ENCODE peak calls at places on chromosomes 4 and X, in nine cellular contexts. D, I, P, H, R, G, J, E and N are unnamed samples.

GRCh38 chr4:156242390-156242789 is 288.7 kb upstream of the CTSO start:
- DNase-seq in G (no peak), I (no peak), R (no peak), P (no peak), H (no peak), D (peak; percentile 55), J (no peak), E (no peak), N (no peak)

GRCh38 chr4:173138636-173139035 is 30.0 kb upstream of the GALNT7 start:
- DNase-seq in P (no peak), J (no peak), G (no peak), I (no peak), E (no peak), H (no peak), R (no peak), D (no peak), N (no peak)

GRCh38 chr4:25029479-25030282 is 1.1 kb downstream of the LGI2 start:
- DNase-seq in R (no peak), H (no peak), P (no peak), D (no peak), E (no peak), I (no peak), J (no peak), G (no peak), N (no peak)

GRCh38 chr4:88320780-88321373 is 36.5 kb upstream of the PPM1K start:
- DNase-seq in J (no peak), I (peak; percentile 49), H (peak; percentile 85), G (peak; percentile 51), R (peak; percentile 71), E (peak; percentile 31), D (peak; percentile 58), P (peak; percentile 1), N (no peak)

GRCh38 chrX:48492293-48492910 is 16.4 kb upstream of the PORCN start:
- DNase-seq in D (no peak), J (no peak), I (peak; percentile 66), G (no peak), H (no peak), P (no peak), E (no peak), R (peak; percentile 60), N (peak; percentile 27)

GRCh38 chrX:53156207-53156596 is 62.3 kb downstream of the KANTR start:
- DNase-seq in E (no peak), I (no peak), D (no peak), H (no peak), P (no peak), J (no peak), R (no peak), G (no peak), N (no peak)

GRCh38 chr4:11471613-11472012 is 42.9 kb upstream of the HS3ST1 start:
- DNase-seq in R (no peak), P (no peak), J (peak; percentile 68), G (no peak), D (no peak), E (no peak), I (no peak), H (peak; percentile 91), N (no peak)

GRCh38 chr4:108155373-108155772 is 13.4 kb downstream of the LEF1 start:
- DNase-seq in E (no peak), I (peak; percentile 44), H (peak; percentile 51), J (no peak), G (no peak), P (peak; percentile 32), D (peak; percentile 18), R (peak; percentile 80), N (no peak)

GRCh38 chr4:142845293-142846070 is 619 bp downstream of the INPP4B start:
- DNase-seq in H (no peak), D (no peak), P (no peak), I (peak; percentile 19), E (peak; percentile 36), J (peak; percentile 62), R (no peak), G (peak; percentile 47), N (peak; percentile 16)

GRCh38 chr4:66097271-66097670 is 427.0 kb upstream of the EPHA5 start:
- DNase-seq in G (no peak), E (no peak), H (no peak), D (no peak), P (no peak), R (no peak), J (no peak), I (no peak), N (no peak)

GRCh38 chrX:38519651-38520050 is 41.7 kb upstream of the TSPAN7 start:
- DNase-seq in E (no peak), P (no peak), I (no peak), R (no peak), H (no peak), D (no peak), J (no peak), G (no peak), N (no peak)

GRCh38 chrX:39764441-39764914 is 333.3 kb downstream of the BCOR start:
- DNase-seq in P (no peak), G (no peak), I (peak; percentile 19), R (peak; percentile 14), E (no peak), H (no peak), J (peak; percentile 22), D (peak; percentile 20), N (no peak)

GRCh38 chrX:31572396-31572795 is 500.6 kb upstream of the FTHL17 start:
- DNase-seq in I (no peak), P (no peak), E (peak; percentile 14), D (peak; percentile 43), R (no peak), H (no peak), G (no peak), J (no peak), N (no peak)

GRCh38 chrX:13076176-13076956 is 31.9 kb upstream of the FAM9C start:
- DNase-seq in J (no peak), R (no peak), G (no peak), P (no peak), D (peak; percentile 51), E (no peak), H (peak; percentile 52), I (peak; percentile 29), N (no peak)
- H3K4me1 ChIP-seq in J (no peaks in the 10 kb centered on the region), R (peaks cover 19% of the 10 kb centered on the region), G (peaks cover 29% of the 10 kb centered on the region), P (peaks cover 2% of the 10 kb centered on the region), D (peaks cover 4% of the 10 kb centered on the region), E (peaks cover 11% of the 10 kb centered on the region), H (peaks cover 54% of the 10 kb centered on the region), I (peaks cover 4% of the 10 kb centered on the region), N (no peaks in the 10 kb centered on the region)

DNA sequence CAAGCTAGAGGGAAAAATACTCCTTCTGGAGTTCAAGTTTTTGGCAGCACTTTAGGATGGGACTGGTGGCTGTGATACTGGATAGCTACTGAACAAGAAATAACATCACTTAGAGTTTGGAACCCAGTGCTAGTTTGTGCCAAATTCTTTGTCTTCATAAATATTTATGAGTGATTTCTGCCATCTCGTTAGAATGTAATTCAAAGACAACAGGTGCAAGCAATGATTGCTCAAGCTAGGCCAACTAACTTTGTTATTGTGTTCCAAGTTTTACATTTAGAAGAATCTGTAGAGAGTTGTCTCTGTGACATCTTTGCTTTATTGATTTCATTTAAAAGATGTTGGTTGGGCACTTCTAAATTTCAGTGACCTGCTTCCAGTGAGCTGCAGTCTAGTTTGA is 417.9 kb downstream of the FAT4 start:
- DNase-seq in R (no peak), E (no peak), G (no peak), D (no peak), P (no peak), H (no peak), I (no peak), J (no peak), N (no peak)
- H3K4me1 ChIP-seq in R (peaks cover 55% of the 10 kb centered on the region), E (peaks cover 25% of the 10 kb centered on the region), G (peaks cover 3% of the 10 kb centered on the region), D (peaks cover 30% of the 10 kb centered on the region), P (peaks cover 10% of the 10 kb centered on the region), H (no peaks in the 10 kb centered on the region), I (peaks cover 9% of the 10 kb centered on the region), J (no peaks in the 10 kb centered on the region), N (no peaks in the 10 kb centered on the region)

DNA sequence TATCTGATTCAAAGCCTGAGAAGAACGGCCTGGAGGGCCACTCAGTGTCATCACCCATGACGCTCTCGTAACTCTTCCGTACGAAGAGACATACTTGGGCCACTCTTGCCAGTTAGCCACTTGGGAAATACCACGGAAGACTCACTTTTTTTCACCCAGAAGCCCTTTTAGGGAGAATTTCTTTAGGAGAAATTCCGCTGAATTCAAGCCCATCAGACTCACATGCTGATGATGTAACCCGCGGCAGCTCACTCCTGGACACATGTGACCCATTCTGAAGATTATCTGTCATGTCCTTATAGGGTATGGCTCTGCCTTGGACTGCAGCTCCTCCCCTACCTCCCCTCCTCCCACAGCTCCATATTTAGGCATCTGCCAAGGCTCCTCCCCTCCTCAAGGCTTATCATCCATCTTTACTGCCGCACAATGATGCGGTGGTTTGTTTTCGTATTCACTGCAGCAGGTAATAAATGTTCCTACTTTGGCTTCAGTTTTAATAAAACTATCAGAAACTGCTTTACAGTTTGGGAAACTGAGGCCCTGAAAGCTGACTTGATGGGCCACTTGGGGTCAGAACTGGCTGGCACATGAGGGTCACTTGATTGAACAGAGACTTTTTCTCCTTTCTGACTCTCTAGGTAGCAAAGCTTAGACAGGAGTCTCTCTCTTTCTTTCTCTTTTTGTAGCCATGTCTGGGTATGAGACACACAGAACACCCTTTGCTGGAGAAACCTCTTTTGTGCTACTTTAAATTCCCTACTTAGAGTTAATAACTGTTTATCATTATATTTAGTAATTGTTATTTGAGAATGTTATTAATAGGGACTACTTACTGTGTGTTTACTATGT is 42.1 kb downstream of the RHOH start:
- DNase-seq in I (no peak), H (peak; percentile 95), G (no peak), J (no peak), D (no peak), R (no peak), E (no peak), P (peak; percentile 10), N (no peak)
- H3K4me1 ChIP-seq in I (no peaks in the 10 kb centered on the region), H (peaks cover 98% of the 10 kb centered on the region), G (no peaks in the 10 kb centered on the region), J (no peaks in the 10 kb centered on the region), D (peaks cover 2% of the 10 kb centered on the region), R (no peaks in the 10 kb centered on the region), E (peaks cover 23% of the 10 kb centered on the region), P (no peaks in the 10 kb centered on the region), N (no peaks in the 10 kb centered on the region)

DNA sequence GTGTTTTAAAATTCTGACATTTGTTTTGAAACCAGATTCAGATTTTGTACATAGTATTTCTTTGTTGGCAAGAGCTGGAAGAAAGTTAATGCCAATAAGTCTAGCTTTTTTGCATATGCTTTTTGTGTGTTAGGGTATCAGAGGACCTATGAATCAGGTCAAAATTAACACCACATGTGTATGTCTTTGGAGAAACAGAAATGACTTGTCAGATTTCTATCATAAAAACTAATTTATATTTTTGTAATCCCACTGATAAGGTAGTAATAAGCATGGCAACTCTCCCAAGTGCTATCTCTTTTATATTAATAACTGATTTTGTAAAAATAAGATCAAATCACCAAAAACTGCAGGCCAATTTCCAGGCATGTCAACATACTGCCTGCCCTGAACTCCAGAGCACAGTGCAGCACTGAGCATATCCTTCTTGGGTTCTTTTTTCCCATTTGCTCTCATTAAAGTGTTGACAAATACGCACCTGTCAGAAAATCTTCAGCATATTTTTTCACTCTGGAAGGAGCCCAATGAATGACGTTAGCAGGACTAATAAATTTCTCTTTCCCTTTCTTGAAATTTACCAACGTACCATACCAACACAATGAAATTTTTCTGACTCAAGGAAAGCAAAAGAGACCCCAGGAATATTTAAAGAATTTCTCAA is 65.5 kb downstream of the SH3RF1 start:
- DNase-seq in D (no peak), R (no peak), J (no peak), G (no peak), P (peak; percentile 45), E (peak; percentile 62), I (no peak), H (no peak), N (no peak)
- H3K4me1 ChIP-seq in D (peaks cover 14% of the 10 kb centered on the region), R (peaks cover 20% of the 10 kb centered on the region), J (peaks cover 33% of the 10 kb centered on the region), G (peaks cover 42% of the 10 kb centered on the region), P (peaks cover 10% of the 10 kb centered on the region), E (peaks cover 68% of the 10 kb centered on the region), I (peaks cover 3% of the 10 kb centered on the region), H (no peaks in the 10 kb centered on the region), N (no peaks in the 10 kb centered on the region)